ENCODE peak calls at places on chromosomes 12 and 14, in five cellular contexts. One of them, this sample, is unnamed.

GRCh38 chr12:115470977-115471376 is 787.0 kb upstream of the TBX3 start:
- DNase-seq in CD8-positive, alpha-beta memory T cell: no peak
- DNase-seq in neuronal stem cell: no peak
- DNase-seq in fibroblast of pulmonary artery: no peak
- DNase-seq in adipocyte: no peak
- DNase-seq in this sample: no peak

GRCh38 chr14:99168330-99168729 is 103.7 kb downstream of the BCL11B start:
- DNase-seq in fibroblast of pulmonary artery: no peak
- DNase-seq in neuronal stem cell: no peak
- DNase-seq in CD8-positive, alpha-beta memory T cell: no peak
- DNase-seq in adipocyte: no peak
- DNase-seq in this sample: no peak

GRCh38 chr12:88870000-88870737 is 289.9 kb upstream of the KITLG start:
- DNase-seq in neuronal stem cell: no peak
- DNase-seq in adipocyte: peak; percentile 25
- DNase-seq in CD8-positive, alpha-beta memory T cell: no peak
- DNase-seq in fibroblast of pulmonary artery: no peak
- DNase-seq in this sample: no peak

GRCh38 chr12:123398918-123399617 is 15.1 kb downstream of the KMT5A start:
- DNase-seq in CD8-positive, alpha-beta memory T cell: no peak
- DNase-seq in fibroblast of pulmonary artery: no peak
- DNase-seq in adipocyte: no peak
- DNase-seq in neuronal stem cell: no peak
- DNase-seq in this sample: no peak

GRCh38 chr12:2299207-2299606 is 246.4 kb downstream of the CACNA1C start:
- DNase-seq in CD8-positive, alpha-beta memory T cell: no peak
- DNase-seq in adipocyte: no peak
- DNase-seq in fibroblast of pulmonary artery: peak; percentile 28
- DNase-seq in neuronal stem cell: no peak
- DNase-seq in this sample: no peak

GRCh38 chr12:18825138-18825537 is 87.2 kb downstream of the CAPZA3 start:
- DNase-seq in adipocyte: no peak
- DNase-seq in neuronal stem cell: no peak
- DNase-seq in fibroblast of pulmonary artery: no peak
- DNase-seq in CD8-positive, alpha-beta memory T cell: no peak
- DNase-seq in this sample: no peak

GRCh38 chr14:60862283-60862682 is 118.6 kb downstream of the TRMT5 start:
- DNase-seq in neuronal stem cell: no peak
- DNase-seq in adipocyte: peak; percentile 74
- DNase-seq in CD8-positive, alpha-beta memory T cell: no peak
- DNase-seq in fibroblast of pulmonary artery: peak; percentile 60
- DNase-seq in this sample: no peak

GRCh38 chr14:68792022-68792829 is 641 bp downstream of the ZFP36L1 start:
- DNase-seq in CD8-positive, alpha-beta memory T cell: peak; percentile 58
- DNase-seq in neuronal stem cell: no peak
- DNase-seq in fibroblast of pulmonary artery: no peak
- DNase-seq in adipocyte: no peak
- DNase-seq in this sample: peak; percentile 87

GRCh38 chr12:47014474-47014873 is 64.9 kb upstream of the PCED1B start:
- DNase-seq in adipocyte: peak; percentile 55
- DNase-seq in fibroblast of pulmonary artery: peak; percentile 86
- DNase-seq in neuronal stem cell: no peak
- DNase-seq in CD8-positive, alpha-beta memory T cell: no peak
- DNase-seq in this sample: no peak

GRCh38 chr12:1544991-1545700 is 49.2 kb downstream of the FBXL14 start:
- DNase-seq in CD8-positive, alpha-beta memory T cell: no peak
- DNase-seq in neuronal stem cell: no peak
- DNase-seq in adipocyte: peak; percentile 20
- DNase-seq in fibroblast of pulmonary artery: peak; percentile 65
- DNase-seq in this sample: no peak

GRCh38 chr12:913919-914718 is 35.4 kb downstream of the RAD52 start:
- DNase-seq in neuronal stem cell: no peak
- DNase-seq in CD8-positive, alpha-beta memory T cell: no peak
- DNase-seq in adipocyte: peak; percentile 30
- DNase-seq in fibroblast of pulmonary artery: peak; percentile 47
- DNase-seq in this sample: no peak

GRCh38 chr12:19251481-19251880 is 121.9 kb downstream of the PLEKHA5 start:
- DNase-seq in CD8-positive, alpha-beta memory T cell: no peak
- DNase-seq in adipocyte: no peak
- DNase-seq in neuronal stem cell: no peak
- DNase-seq in fibroblast of pulmonary artery: peak; percentile 39
- DNase-seq in this sample: no peak

GRCh38 chr12:44317651-44318126 is 481.8 kb downstream of the TMEM117 start:
- DNase-seq in neuronal stem cell: peak; percentile 9
- DNase-seq in CD8-positive, alpha-beta memory T cell: no peak
- DNase-seq in adipocyte: peak; percentile 7
- DNase-seq in fibroblast of pulmonary artery: peak; percentile 30
- DNase-seq in this sample: no peak

GRCh38 chr12:76186507-76186906 is 102.0 kb upstream of the NAP1L1 start:
- DNase-seq in fibroblast of pulmonary artery: peak; percentile 72
- DNase-seq in CD8-positive, alpha-beta memory T cell: no peak
- DNase-seq in neuronal stem cell: no peak
- DNase-seq in adipocyte: no peak
- DNase-seq in this sample: no peak

GRCh38 chr12:28689398-28690175 is 459.5 kb upstream of the FAR2 start:
- DNase-seq in fibroblast of pulmonary artery: no peak
- DNase-seq in neuronal stem cell: no peak
- DNase-seq in adipocyte: no peak
- DNase-seq in CD8-positive, alpha-beta memory T cell: no peak
- DNase-seq in this sample: no peak

GRCh38 chr14:64405295-64405694 is 17.1 kb downstream of the MTHFD1 start:
- DNase-seq in adipocyte: no peak
- DNase-seq in fibroblast of pulmonary artery: no peak
- DNase-seq in neuronal stem cell: no peak
- DNase-seq in CD8-positive, alpha-beta memory T cell: no peak
- DNase-seq in this sample: no peak

GRCh38 chr14:54712371-54712998 is 145.6 kb downstream of the SAMD4A start:
- DNase-seq in CD8-positive, alpha-beta memory T cell: no peak
- DNase-seq in adipocyte: peak; percentile 49
- DNase-seq in fibroblast of pulmonary artery: peak; percentile 53
- DNase-seq in neuronal stem cell: no peak
- DNase-seq in this sample: no peak

GRCh38 chr14:39442293-39442692 is 10.1 kb upstream of the FBXO33 start:
- DNase-seq in adipocyte: no peak
- DNase-seq in CD8-positive, alpha-beta memory T cell: no peak
- DNase-seq in fibroblast of pulmonary artery: no peak
- DNase-seq in neuronal stem cell: no peak
- DNase-seq in this sample: peak; percentile 66

GRCh38 chr14:100620437-100621100 is 33.4 kb upstream of the BEGAIN start:
- DNase-seq in fibroblast of pulmonary artery: no peak
- DNase-seq in CD8-positive, alpha-beta memory T cell: peak; percentile 40
- DNase-seq in neuronal stem cell: no peak
- DNase-seq in adipocyte: no peak
- DNase-seq in this sample: peak; percentile 22

GRCh38 chr12:13211191-13211858 is 14.8 kb downstream of the EMP1 start:
- DNase-seq in adipocyte: no peak
- DNase-seq in neuronal stem cell: no peak
- DNase-seq in fibroblast of pulmonary artery: peak; percentile 36
- DNase-seq in CD8-positive, alpha-beta memory T cell: no peak
- DNase-seq in this sample: no peak

GRCh38 chr12:130960787-130961186 is 7.1 kb downstream of the ADGRD1 start:
- DNase-seq in adipocyte: no peak
- DNase-seq in neuronal stem cell: no peak
- DNase-seq in CD8-positive, alpha-beta memory T cell: no peak
- DNase-seq in fibroblast of pulmonary artery: no peak
- DNase-seq in this sample: no peak

GRCh38 chr12:106425061-106425706 is 67.6 kb downstream of the POLR3B start:
- DNase-seq in neuronal stem cell: no peak
- DNase-seq in fibroblast of pulmonary artery: no peak
- DNase-seq in CD8-positive, alpha-beta memory T cell: no peak
- DNase-seq in adipocyte: no peak
- DNase-seq in this sample: no peak

GRCh38 chr12:132409495-132410295 is 80.3 kb upstream of the FBRSL1 start:
- DNase-seq in fibroblast of pulmonary artery: no peak
- DNase-seq in CD8-positive, alpha-beta memory T cell: no peak
- DNase-seq in neuronal stem cell: no peak
- DNase-seq in adipocyte: no peak
- DNase-seq in this sample: no peak

GRCh38 chr14:89958966-89959365 is 3.2 kb downstream of the TDP1 start:
- DNase-seq in neuronal stem cell: no peak
- DNase-seq in fibroblast of pulmonary artery: no peak
- DNase-seq in adipocyte: no peak
- DNase-seq in CD8-positive, alpha-beta memory T cell: no peak
- DNase-seq in this sample: no peak

GRCh38 chr14:94738097-94738496 is 31.8 kb downstream of the GSC start:
- DNase-seq in fibroblast of pulmonary artery: no peak
- DNase-seq in adipocyte: no peak
- DNase-seq in neuronal stem cell: no peak
- DNase-seq in CD8-positive, alpha-beta memory T cell: no peak
- DNase-seq in this sample: peak; percentile 14

GRCh38 chr14:24417832-24418491 is 11.5 kb downstream of the CBLN3 start:
- DNase-seq in CD8-positive, alpha-beta memory T cell: no peak
- DNase-seq in fibroblast of pulmonary artery: no peak
- DNase-seq in adipocyte: no peak
- DNase-seq in neuronal stem cell: no peak
- DNase-seq in this sample: no peak

GRCh38 chr12:132536102-132536876 is 46.3 kb downstream of the FBRSL1 start:
- DNase-seq in adipocyte: no peak
- DNase-seq in fibroblast of pulmonary artery: no peak
- DNase-seq in CD8-positive, alpha-beta memory T cell: no peak
- DNase-seq in neuronal stem cell: no peak
- DNase-seq in this sample: no peak

GRCh38 chr14:101665478-101666078 is 95.9 kb upstream of the PPP2R5C start:
- DNase-seq in fibroblast of pulmonary artery: peak; percentile 43
- DNase-seq in adipocyte: peak; percentile 50
- DNase-seq in neuronal stem cell: peak; percentile 36
- DNase-seq in CD8-positive, alpha-beta memory T cell: no peak
- DNase-seq in this sample: no peak

GRCh38 chr14:71478542-71478941 is 453.7 kb upstream of the RGS6 start:
- DNase-seq in adipocyte: no peak
- DNase-seq in CD8-positive, alpha-beta memory T cell: no peak
- DNase-seq in neuronal stem cell: no peak
- DNase-seq in fibroblast of pulmonary artery: peak; percentile 69
- DNase-seq in this sample: no peak

GRCh38 chr12:119748512-119748911 is 80.6 kb downstream of the PRKAB1 start:
- DNase-seq in adipocyte: no peak
- DNase-seq in CD8-positive, alpha-beta memory T cell: no peak
- DNase-seq in neuronal stem cell: no peak
- DNase-seq in fibroblast of pulmonary artery: no peak
- DNase-seq in this sample: no peak

GRCh38 chr12:108346727-108347710 is 7.9 kb upstream of the CMKLR1 start:
- DNase-seq in fibroblast of pulmonary artery: no peak
- DNase-seq in adipocyte: no peak
- DNase-seq in CD8-positive, alpha-beta memory T cell: no peak
- DNase-seq in neuronal stem cell: no peak
- DNase-seq in this sample: peak; percentile 51

GRCh38 chr12:85805654-85806053 is 30.6 kb downstream of the RASSF9 start:
- DNase-seq in fibroblast of pulmonary artery: peak; percentile 66
- DNase-seq in neuronal stem cell: no peak
- DNase-seq in CD8-positive, alpha-beta memory T cell: no peak
- DNase-seq in adipocyte: no peak
- DNase-seq in this sample: no peak
- H3K4me3 ChIP-seq in fibroblast of pulmonary artery: no peak overlapping the region
- H3K4me3 ChIP-seq in neuronal stem cell: no peak overlapping the region
- H3K4me3 ChIP-seq in CD8-positive, alpha-beta memory T cell: no peak overlapping the region
- H3K4me3 ChIP-seq in adipocyte: no peak overlapping the region
- H3K4me3 ChIP-seq in this sample: no peak overlapping the region

GRCh38 chr12:57433370-57433769 is 1.2 kb upstream of the INHBC start:
- DNase-seq in neuronal stem cell: no peak
- DNase-seq in CD8-positive, alpha-beta memory T cell: no peak
- DNase-seq in fibroblast of pulmonary artery: no peak
- DNase-seq in adipocyte: no peak
- DNase-seq in this sample: no peak

GRCh38 chr12:57430117-57430930 is 519 bp downstream of the R3HDM2 start:
- DNase-seq in adipocyte: peak; percentile 79
- DNase-seq in CD8-positive, alpha-beta memory T cell: no peak
- DNase-seq in fibroblast of pulmonary artery: peak; percentile 33
- DNase-seq in neuronal stem cell: peak; percentile 31
- DNase-seq in this sample: peak; percentile 92

GRCh38 chr12:57430931-57431566 is at the start of gene R3HDM2:
- DNase-seq in neuronal stem cell: peak; percentile 85
- DNase-seq in adipocyte: peak; percentile 98
- DNase-seq in fibroblast of pulmonary artery: peak; percentile 96
- DNase-seq in CD8-positive, alpha-beta memory T cell: peak; percentile 96
- DNase-seq in this sample: peak; percentile 99

GRCh38 chr12:57429473-57430116 is 1.2 kb downstream of the R3HDM2 start:
- DNase-seq in fibroblast of pulmonary artery: no peak
- DNase-seq in adipocyte: peak; percentile 34
- DNase-seq in CD8-positive, alpha-beta memory T cell: no peak
- DNase-seq in neuronal stem cell: no peak
- DNase-seq in this sample: no peak

GRCh38 chr12:57428965-57429364 is 1.9 kb downstream of the R3HDM2 start:
- DNase-seq in CD8-positive, alpha-beta memory T cell: no peak
- DNase-seq in fibroblast of pulmonary artery: no peak
- DNase-seq in neuronal stem cell: no peak
- DNase-seq in adipocyte: no peak
- DNase-seq in this sample: no peak
- H3K4me3 ChIP-seq in CD8-positive, alpha-beta memory T cell: no peak overlapping the region
- H3K4me3 ChIP-seq in fibroblast of pulmonary artery: no peak overlapping the region
- H3K4me3 ChIP-seq in neuronal stem cell: peak overlapping the region; percentile 57
- H3K4me3 ChIP-seq in adipocyte: peak overlapping the region; percentile 83
- H3K4me3 ChIP-seq in this sample: no peak overlapping the region

DNA sequence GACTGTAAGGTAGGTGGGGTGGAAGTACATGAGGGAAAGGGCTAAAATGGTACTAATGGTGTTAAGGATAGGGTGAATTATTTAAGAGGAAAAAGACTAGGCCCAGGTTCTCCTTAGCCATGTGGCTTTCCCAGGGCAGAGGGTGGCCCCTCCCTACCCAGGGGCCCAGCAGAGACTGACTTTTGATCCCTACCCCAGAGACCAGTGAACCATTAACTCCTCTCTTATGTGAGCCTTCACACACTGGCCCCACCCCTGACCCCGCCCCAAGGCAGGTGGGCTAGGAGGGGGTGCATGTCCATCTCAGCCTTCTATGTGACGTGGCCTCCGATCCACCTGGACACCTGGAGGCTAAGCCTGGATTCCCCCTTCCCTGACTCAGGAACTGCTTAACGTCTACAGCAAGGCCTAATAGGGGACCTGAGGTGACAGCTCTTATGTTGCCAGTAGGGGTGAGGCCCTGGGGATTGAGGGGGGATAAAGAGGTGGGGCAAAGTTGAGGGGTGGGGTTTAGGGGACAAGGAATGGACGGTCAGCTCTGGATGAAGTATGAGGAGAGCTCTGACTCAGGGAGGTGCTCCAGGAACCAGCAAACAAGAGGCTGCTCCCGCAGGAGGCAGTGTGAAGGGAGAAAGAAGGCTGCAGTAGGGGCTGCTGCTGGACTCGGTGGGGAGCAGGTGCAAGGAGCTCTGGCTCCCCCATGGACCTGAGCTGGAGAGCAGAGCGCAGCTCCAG is 765 bp downstream of the SLC39A5 start:
- DNase-seq in fibroblast of pulmonary artery: no peak
- DNase-seq in neuronal stem cell: no peak
- DNase-seq in CD8-positive, alpha-beta memory T cell: no peak
- DNase-seq in adipocyte: no peak
- DNase-seq in this sample: no peak
- H3K4me3 ChIP-seq in fibroblast of pulmonary artery: no peak overlapping the region
- H3K4me3 ChIP-seq in neuronal stem cell: no peak overlapping the region
- H3K4me3 ChIP-seq in CD8-positive, alpha-beta memory T cell: no peak overlapping the region
- H3K4me3 ChIP-seq in adipocyte: no peak overlapping the region
- H3K4me3 ChIP-seq in this sample: no peak overlapping the region

DNA sequence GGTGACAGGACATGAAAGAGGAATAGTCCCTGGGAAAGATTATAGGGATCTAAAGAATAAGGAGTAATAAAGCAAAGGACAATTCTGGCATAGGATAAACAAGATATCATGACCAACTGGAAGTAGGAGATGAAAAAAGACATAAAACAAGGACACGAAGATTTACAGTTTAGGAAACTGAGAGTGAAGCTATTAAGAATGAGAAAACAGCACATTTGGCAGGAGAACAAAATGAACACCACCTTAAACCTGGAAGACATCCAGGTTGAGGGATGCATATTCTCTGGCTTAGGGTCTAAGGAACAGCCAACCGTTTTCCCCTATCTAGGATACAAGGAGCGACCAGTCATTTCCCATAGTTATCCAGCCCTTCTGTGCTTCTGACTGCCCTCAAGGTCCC is 1.9 kb downstream of the TRIP11 start:
- DNase-seq in adipocyte: peak; percentile 18
- DNase-seq in fibroblast of pulmonary artery: peak; percentile 2
- DNase-seq in neuronal stem cell: no peak
- DNase-seq in CD8-positive, alpha-beta memory T cell: no peak
- DNase-seq in this sample: no peak
- H3K4me3 ChIP-seq in adipocyte: peak overlapping the region; percentile 95
- H3K4me3 ChIP-seq in fibroblast of pulmonary artery: peak overlapping the region; percentile 95
- H3K4me3 ChIP-seq in neuronal stem cell: peak overlapping the region; percentile 79
- H3K4me3 ChIP-seq in CD8-positive, alpha-beta memory T cell: no peak overlapping the region
- H3K4me3 ChIP-seq in this sample: peak overlapping the region; percentile 74

This sample was measured in spleen.